ENCODE peak calls at places on chromosome 20, in six cellular contexts. F, U, V, N, X and M are unnamed samples.

GRCh38 chr20:12090920-12091319 is 173.2 kb downstream of the BTBD3 start:
- DNase-seq in V (no peak), N (no peak), X (no peak), U (no peak), F (no peak), M (no peak)

GRCh38 chr20:6395695-6396094 is 272.9 kb upstream of the FERMT1 start:
- DNase-seq in F (no peak), V (peak), X (peak), U (no peak), N (no peak), M (peak)

GRCh38 chr20:13858496-13859270 is 73.9 kb downstream of the NDUFAF5 start:
- DNase-seq in U (no peak), V (no peak), F (no peak), X (no peak), N (no peak), M (no peak)

GRCh38 chr20:62776692-62777527 is 19.4 kb upstream of the MRGBP start:
- DNase-seq in V (peak), N (no peak), U (no peak), X (peak), F (no peak), M (peak)

GRCh38 chr20:15289337-15289736 is 951.9 kb upstream of the FLRT3 start:
- DNase-seq in X (no peak), N (no peak), V (no peak), U (no peak), F (no peak), M (no peak)

GRCh38 chr20:11777861-11778570 is 139.7 kb upstream of the BTBD3 start:
- DNase-seq in X (peak), N (no peak), V (no peak), F (no peak), U (no peak), M (no peak)

GRCh38 chr20:2109425-2110210 is 8.0 kb downstream of the STK35 start:
- DNase-seq in X (no peak), U (peak), V (no peak), F (no peak), N (no peak), M (no peak)

GRCh38 chr20:43446361-43446879 is 11.3 kb upstream of the SRSF6 start:
- DNase-seq in V (peak), X (no peak), F (no peak), U (no peak), N (no peak), M (peak)

GRCh38 chr20:63432577-63433061 is 39.8 kb downstream of the KCNQ2 start:
- DNase-seq in X (no peak), V (no peak), F (no peak), U (no peak), N (no peak), M (no peak)

GRCh38 chr20:58709703-58710039 is 17.1 kb downstream of the NPEPL1 start:
- DNase-seq in X (no peak), F (peak), V (no peak), N (no peak), U (peak), M (no peak)

GRCh38 chr20:6562111-6562510 is 205.4 kb upstream of the BMP2 start:
- DNase-seq in U (no peak), X (peak), V (no peak), F (no peak), N (no peak), M (no peak)

GRCh38 chr20:47453167-47453782 is 48.4 kb upstream of the NCOA3 start:
- DNase-seq in N (no peak), U (no peak), F (no peak), V (peak), X (peak), M (peak)

GRCh38 chr20:34310481-34311117 is 7.4 kb upstream of the AHCY start:
- DNase-seq in X (no peak), V (no peak), U (no peak), F (no peak), N (no peak), M (no peak)

GRCh38 chr20:9808166-9808565 is 30.7 kb downstream of the PAK5 start:
- DNase-seq in V (no peak), N (no peak), F (no peak), U (no peak), X (no peak), M (no peak)

GRCh38 chr20:9807176-9807575 is 31.7 kb downstream of the PAK5 start:
- DNase-seq in V (no peak), F (no peak), X (no peak), U (no peak), N (no peak), M (no peak)
- H3K27ac ChIP-seq in V (no peak), F (no peak), X (no peak), U (no peak), N (no peak), M (no peak)

GRCh38 chr20:35881676-35882075 is 72.6 kb downstream of the SCAND1 start:
- DNase-seq in U (no peak), F (no peak), X (no peak), N (no peak), V (no peak), M (no peak)
- H3K27ac ChIP-seq in U (no peak), F (no peak), X (no peak), N (no peak), V (peak), M (peak)

DNA sequence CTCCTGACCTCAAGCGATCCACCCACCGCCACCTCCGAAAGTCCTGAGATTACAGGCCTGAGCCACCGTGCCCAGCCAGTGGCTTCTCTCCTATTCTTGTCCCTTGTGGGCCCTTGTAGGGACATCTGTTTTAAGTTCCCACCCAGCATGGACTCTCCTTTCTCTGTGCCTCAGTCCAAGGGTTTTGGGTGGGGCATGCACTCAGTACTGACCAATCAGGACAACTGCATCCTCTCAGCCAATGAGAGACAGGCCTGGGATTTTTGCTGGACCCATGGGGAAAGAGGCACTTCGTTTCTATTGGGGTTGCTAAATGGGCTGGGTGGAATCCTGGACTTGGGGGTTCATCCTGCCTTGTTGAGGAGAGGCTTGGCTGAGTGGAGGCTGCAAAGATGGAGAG is 34.4 kb downstream of the SNAI1 start:
- DNase-seq in V (no peak), F (no peak), N (no peak), X (no peak), U (no peak), M (no peak)
- H3K27ac ChIP-seq in V (no peak), F (no peak), N (no peak), X (no peak), U (no peak), M (no peak)

GRCh38 chr20:40462600-40462999 is 226.4 kb downstream of the MAFB start:
- DNase-seq in F (no peak), V (no peak), X (no peak), U (no peak), N (no peak), M (no peak)

GRCh38 chr20:40467014-40467413 is 222.0 kb downstream of the MAFB start:
- DNase-seq in U (no peak), X (no peak), F (no peak), V (no peak), N (no peak), M (no peak)

GRCh38 chr20:40464731-40465208 is 224.3 kb downstream of the MAFB start:
- DNase-seq in V (no peak), N (no peak), X (no peak), F (no peak), U (no peak), M (no peak)

GRCh38 chr20:40459299-40459698 is 229.7 kb downstream of the MAFB start:
- DNase-seq in U (no peak), N (no peak), V (no peak), X (no peak), F (no peak), M (no peak)

GRCh38 chr20:40463171-40463570 is 225.9 kb downstream of the MAFB start:
- DNase-seq in U (no peak), V (no peak), X (no peak), F (peak), N (no peak), M (no peak)
- H3K27ac ChIP-seq in U (no peak), V (no peak), X (no peak), F (no peak), N (no peak), M (no peak)

GRCh38 chr20:9615766-9616454 is 101.5 kb downstream of the LAMP5 start:
- DNase-seq in F (no peak), X (no peak), V (no peak), U (no peak), N (no peak), M (no peak)
- H3K27ac ChIP-seq in F (no peak), X (no peak), V (no peak), U (no peak), N (no peak), M (no peak)

GRCh38 chr20:18857640-18858039 is 44.1 kb downstream of the SCP2D1 start:
- DNase-seq in F (no peak), N (no peak), V (no peak), X (peak), U (no peak), M (no peak)
- H3K27ac ChIP-seq in F (no peak), N (no peak), V (no peak), X (no peak), U (no peak), M (no peak)

GRCh38 chr20:40748182-40748581 is 59.1 kb upstream of the MAFB start:
- DNase-seq in X (no peak), V (no peak), F (no peak), U (no peak), N (no peak), M (no peak)

GRCh38 chr20:40753472-40753871 is 64.4 kb upstream of the MAFB start:
- DNase-seq in V (no peak), U (no peak), N (no peak), F (no peak), X (no peak), M (no peak)

GRCh38 chr20:40754372-40754943 is 65.4 kb upstream of the MAFB start:
- DNase-seq in F (peak), V (no peak), X (no peak), N (no peak), U (no peak), M (no peak)

GRCh38 chr20:40749985-40750506 is 61.0 kb upstream of the MAFB start:
- DNase-seq in X (no peak), U (no peak), V (no peak), N (no peak), F (no peak), M (no peak)

DNA sequence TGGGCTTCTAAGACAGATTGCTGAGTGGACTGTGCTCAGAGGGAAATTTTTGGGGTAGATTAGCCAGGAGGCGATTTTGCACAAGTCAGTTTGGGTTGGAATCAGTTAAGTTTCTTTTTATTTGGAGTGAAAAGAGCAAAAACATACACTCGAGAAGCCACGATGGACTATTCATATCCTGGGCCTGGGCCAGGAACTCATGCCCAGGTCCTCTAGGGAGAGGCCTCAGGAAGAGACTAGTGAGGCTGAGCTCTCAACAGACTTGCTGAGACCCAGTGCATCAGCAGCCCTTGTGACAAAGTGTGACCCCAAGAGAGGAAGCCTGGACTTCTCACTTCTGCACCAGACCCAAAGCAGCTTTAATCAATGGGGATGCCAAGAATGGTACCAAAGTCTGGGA is 61.5 kb upstream of the MAFB start:
- DNase-seq in V (no peak), N (no peak), F (no peak), X (no peak), U (no peak), M (no peak)
- H3K27ac ChIP-seq in V (no peak), N (no peak), F (no peak), X (no peak), U (no peak), M (no peak)

GRCh38 chr20:4925842-4926530 is 75.3 kb downstream of the SLC23A2 start:
- DNase-seq in X (peak), V (no peak), U (peak), N (no peak), F (peak), M (peak)
- H3K27ac ChIP-seq in X (peak), V (no peak), U (peak), N (no peak), F (peak), M (peak)

DNA sequence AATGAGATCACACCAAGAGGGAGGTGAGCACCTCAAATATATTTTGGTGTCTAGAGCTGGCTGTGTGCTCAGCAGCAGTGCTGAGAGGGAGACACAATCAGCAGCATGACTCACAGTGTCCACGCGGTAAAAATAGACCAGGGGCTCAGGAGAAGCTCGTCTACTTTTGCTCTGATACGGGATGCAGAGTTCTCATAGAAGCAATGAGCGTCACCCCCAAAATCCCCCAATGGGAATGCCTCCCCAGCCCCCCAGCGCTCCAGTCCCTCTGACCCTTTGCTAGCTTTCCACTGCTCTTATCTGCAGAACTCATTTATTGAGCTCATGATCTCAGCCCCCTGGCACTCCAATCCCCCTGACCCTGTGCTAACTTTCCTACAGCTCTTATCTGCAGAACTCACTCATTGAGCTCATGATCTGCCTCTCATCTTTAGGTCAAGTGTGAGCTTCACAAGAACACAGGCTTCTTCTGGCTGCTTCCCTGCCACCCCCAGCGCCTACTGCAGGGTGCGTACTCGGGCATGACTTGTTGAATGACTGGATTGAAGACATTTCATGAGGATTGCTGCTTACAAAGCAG is 34.0 kb downstream of the SYNDIG1 start:
- DNase-seq in U (no peak), X (peak), N (no peak), V (no peak), F (no peak), M (no peak)
- H3K27ac ChIP-seq in U (no peak), X (no peak), N (no peak), V (no peak), F (no peak), M (no peak)